ENCODE peak calls at places on chromosomes 3 and 15, in seven cellular contexts. One of them, this sample, is unnamed.

GRCh38 chr3:15207836-15208504 is 1.9 kb downstream of the CAPN7 start:
- DNase-seq in CD8-positive, alpha-beta T cell: no peak
- DNase-seq in mesenchymal stem cell: peak; percentile 53
- DNase-seq in psoas muscle: no peak
- DNase-seq in heart right ventricle: no peak
- DNase-seq in esophagus squamous epithelium: no peak
- DNase-seq in SJSA1: no peak
- DNase-seq in this sample: no peak

GRCh38 chr3:185920168-185920567 is 17.6 kb downstream of the TRA2B start:
- DNase-seq in CD8-positive, alpha-beta T cell: no peak
- DNase-seq in mesenchymal stem cell: peak; percentile 2
- DNase-seq in psoas muscle: no peak
- DNase-seq in heart right ventricle: no peak
- DNase-seq in esophagus squamous epithelium: no peak
- DNase-seq in SJSA1: no peak
- DNase-seq in this sample: no peak

GRCh38 chr3:44993471-44994205 is 17.6 kb downstream of the EXOSC7 start:
- DNase-seq in CD8-positive, alpha-beta T cell: no peak
- DNase-seq in mesenchymal stem cell: peak; percentile 73
- DNase-seq in psoas muscle: no peak
- DNase-seq in heart right ventricle: no peak
- DNase-seq in esophagus squamous epithelium: no peak
- DNase-seq in SJSA1: peak; percentile 66
- DNase-seq in this sample: no peak

GRCh38 chr3:108511055-108511454 is 659 bp upstream of the MYH15 start:
- DNase-seq in CD8-positive, alpha-beta T cell: no peak
- DNase-seq in mesenchymal stem cell: no peak
- DNase-seq in psoas muscle: no peak
- DNase-seq in heart right ventricle: no peak
- DNase-seq in esophagus squamous epithelium: no peak
- DNase-seq in SJSA1: no peak
- DNase-seq in this sample: no peak

GRCh38 chr3:143314291-143315093 is 194.9 kb downstream of the CHST2 start:
- DNase-seq in CD8-positive, alpha-beta T cell: no peak
- DNase-seq in mesenchymal stem cell: no peak
- DNase-seq in psoas muscle: no peak
- DNase-seq in heart right ventricle: no peak
- DNase-seq in esophagus squamous epithelium: no peak
- DNase-seq in SJSA1: no peak
- DNase-seq in this sample: no peak

GRCh38 chr15:83207622-83208356 is at the start of gene HDGFL3:
- DNase-seq in CD8-positive, alpha-beta T cell: peak; percentile 12
- DNase-seq in mesenchymal stem cell: peak; percentile 66
- DNase-seq in psoas muscle: peak; percentile 72
- DNase-seq in heart right ventricle: peak; percentile 62
- DNase-seq in esophagus squamous epithelium: no peak
- DNase-seq in SJSA1: peak; percentile 75
- DNase-seq in this sample: peak; percentile 27

GRCh38 chr3:123843668-123844067 is 40.5 kb downstream of the MYLK start:
- DNase-seq in CD8-positive, alpha-beta T cell: no peak
- DNase-seq in mesenchymal stem cell: peak; percentile 82
- DNase-seq in psoas muscle: no peak
- DNase-seq in heart right ventricle: no peak
- DNase-seq in esophagus squamous epithelium: no peak
- DNase-seq in SJSA1: no peak
- DNase-seq in this sample: no peak

GRCh38 chr15:80452166-80452565 is 48.0 kb downstream of the ARNT2 start:
- DNase-seq in CD8-positive, alpha-beta T cell: no peak
- DNase-seq in mesenchymal stem cell: no peak
- DNase-seq in psoas muscle: no peak
- DNase-seq in heart right ventricle: no peak
- DNase-seq in esophagus squamous epithelium: no peak
- DNase-seq in SJSA1: no peak
- DNase-seq in this sample: no peak

GRCh38 chr15:100889359-100890058 is 9.9 kb downstream of the ALDH1A3 start:
- DNase-seq in CD8-positive, alpha-beta T cell: no peak
- DNase-seq in mesenchymal stem cell: peak; percentile 38
- DNase-seq in psoas muscle: peak; percentile 78
- DNase-seq in heart right ventricle: no peak
- DNase-seq in esophagus squamous epithelium: no peak
- DNase-seq in SJSA1: peak; percentile 68
- DNase-seq in this sample: no peak

GRCh38 chr3:63644212-63644777 is 8.2 kb upstream of the SNTN start:
- DNase-seq in CD8-positive, alpha-beta T cell: no peak
- DNase-seq in mesenchymal stem cell: no peak
- DNase-seq in psoas muscle: no peak
- DNase-seq in heart right ventricle: no peak
- DNase-seq in esophagus squamous epithelium: no peak
- DNase-seq in SJSA1: no peak
- DNase-seq in this sample: no peak

GRCh38 chr15:76866008-76866407 is 39.1 kb downstream of the SCAPER start:
- DNase-seq in CD8-positive, alpha-beta T cell: no peak
- DNase-seq in mesenchymal stem cell: peak; percentile 69
- DNase-seq in psoas muscle: peak; percentile 67
- DNase-seq in heart right ventricle: no peak
- DNase-seq in esophagus squamous epithelium: no peak
- DNase-seq in SJSA1: no peak
- DNase-seq in this sample: no peak

GRCh38 chr15:40873625-40874561 is at the start of gene RHOV:
- DNase-seq in CD8-positive, alpha-beta T cell: peak; percentile 60
- DNase-seq in mesenchymal stem cell: peak; percentile 56
- DNase-seq in psoas muscle: peak; percentile 66
- DNase-seq in heart right ventricle: peak; percentile 36
- DNase-seq in esophagus squamous epithelium: no peak
- DNase-seq in SJSA1: peak; percentile 63
- DNase-seq in this sample: peak; percentile 41

GRCh38 chr3:86743233-86743632 is 247.7 kb downstream of the VGLL3 start:
- DNase-seq in CD8-positive, alpha-beta T cell: no peak
- DNase-seq in mesenchymal stem cell: no peak
- DNase-seq in psoas muscle: no peak
- DNase-seq in heart right ventricle: no peak
- DNase-seq in esophagus squamous epithelium: no peak
- DNase-seq in SJSA1: no peak
- DNase-seq in this sample: no peak

DNA sequence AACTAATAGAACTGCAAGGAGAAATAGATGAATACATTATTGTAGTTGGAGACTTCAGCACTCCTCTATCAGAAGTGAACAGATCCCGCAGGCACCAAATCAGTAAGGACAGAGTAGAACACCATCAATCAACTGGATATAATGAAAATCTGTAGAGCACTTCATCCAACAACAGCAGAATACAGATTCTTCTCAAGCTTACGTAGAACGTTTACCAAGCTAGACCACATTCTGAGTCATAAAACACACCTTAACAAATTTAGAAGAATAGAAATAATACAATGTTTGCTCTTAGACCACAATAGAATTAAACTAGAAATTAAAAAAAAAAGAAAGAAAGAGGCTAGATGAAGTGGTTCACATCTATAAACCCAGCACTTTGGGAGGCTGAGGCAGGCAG is 70.7 kb upstream of the NEDD4 start:
- DNase-seq in CD8-positive, alpha-beta T cell: no peak
- DNase-seq in mesenchymal stem cell: no peak
- DNase-seq in psoas muscle: no peak
- DNase-seq in heart right ventricle: no peak
- DNase-seq in esophagus squamous epithelium: no peak
- DNase-seq in SJSA1: no peak
- DNase-seq in this sample: no peak
- H3K27ac ChIP-seq in CD8-positive, alpha-beta T cell: no peak overlapping the region
- H3K27ac ChIP-seq in mesenchymal stem cell: no peak overlapping the region
- H3K27ac ChIP-seq in psoas muscle: no peak overlapping the region
- H3K27ac ChIP-seq in heart right ventricle: no peak overlapping the region
- H3K27ac ChIP-seq in esophagus squamous epithelium: no peak overlapping the region
- H3K27ac ChIP-seq in SJSA1: no peak overlapping the region
- H3K27ac ChIP-seq in this sample: no peak overlapping the region

GRCh38 chr15:90439946-90440345 is 51.9 kb downstream of the IQGAP1 start:
- DNase-seq in CD8-positive, alpha-beta T cell: no peak
- DNase-seq in mesenchymal stem cell: no peak
- DNase-seq in psoas muscle: no peak
- DNase-seq in heart right ventricle: no peak
- DNase-seq in esophagus squamous epithelium: no peak
- DNase-seq in SJSA1: no peak
- DNase-seq in this sample: no peak
- H3K36me3 ChIP-seq in CD8-positive, alpha-beta T cell: peaks cover 21% of the 10 kb centered on the region
- H3K36me3 ChIP-seq in mesenchymal stem cell: peaks cover 92% of the 10 kb centered on the region
- H3K36me3 ChIP-seq in psoas muscle: peaks cover 92% of the 10 kb centered on the region
- H3K36me3 ChIP-seq in heart right ventricle: peaks cover 6% of the 10 kb centered on the region
- H3K36me3 ChIP-seq in esophagus squamous epithelium: peaks cover 27% of the 10 kb centered on the region
- H3K36me3 ChIP-seq in SJSA1: peaks cover 85% of the 10 kb centered on the region
- H3K36me3 ChIP-seq in this sample: peaks cover 14% of the 10 kb centered on the region

GRCh38 chr15:49621327-49622210 is 721 bp downstream of the DTWD1 start:
- DNase-seq in CD8-positive, alpha-beta T cell: no peak
- DNase-seq in mesenchymal stem cell: peak; percentile 36
- DNase-seq in psoas muscle: no peak
- DNase-seq in heart right ventricle: no peak
- DNase-seq in esophagus squamous epithelium: no peak
- DNase-seq in SJSA1: no peak
- DNase-seq in this sample: no peak
- H3K4me3 ChIP-seq in CD8-positive, alpha-beta T cell: peak overlapping the region; percentile 71
- H3K4me3 ChIP-seq in mesenchymal stem cell: peak overlapping the region; percentile 86
- H3K4me3 ChIP-seq in psoas muscle: peak overlapping the region; percentile 83
- H3K4me3 ChIP-seq in heart right ventricle: peak overlapping the region; percentile 79
- H3K4me3 ChIP-seq in esophagus squamous epithelium: peak overlapping the region; percentile 90
- H3K4me3 ChIP-seq in SJSA1: peak overlapping the region; percentile 57
- H3K4me3 ChIP-seq in this sample: peak overlapping the region; percentile 79

DNA sequence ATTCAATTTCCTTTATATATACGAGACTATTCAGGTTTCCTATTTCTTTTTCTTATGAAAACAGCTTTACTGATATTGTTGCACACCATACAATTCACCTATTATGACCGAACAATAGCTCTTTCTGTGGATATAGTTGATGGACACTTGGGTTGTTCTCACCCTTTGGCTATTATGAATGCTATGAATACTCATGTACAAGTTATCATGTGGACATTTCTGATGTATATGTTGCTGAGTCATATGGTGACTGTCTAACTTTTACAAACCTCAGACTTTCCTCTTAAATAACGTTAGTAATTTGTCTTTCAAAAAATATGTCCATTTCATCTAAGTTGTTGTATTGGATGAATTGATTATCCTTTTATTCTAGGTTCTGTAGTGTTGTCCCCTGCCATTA is 15.7 kb upstream of the USF3 start:
- DNase-seq in CD8-positive, alpha-beta T cell: no peak
- DNase-seq in mesenchymal stem cell: no peak
- DNase-seq in psoas muscle: no peak
- DNase-seq in heart right ventricle: no peak
- DNase-seq in esophagus squamous epithelium: no peak
- DNase-seq in SJSA1: no peak
- DNase-seq in this sample: no peak
- H3K27ac ChIP-seq in CD8-positive, alpha-beta T cell: no peak overlapping the region
- H3K27ac ChIP-seq in mesenchymal stem cell: no peak overlapping the region
- H3K27ac ChIP-seq in psoas muscle: no peak overlapping the region
- H3K27ac ChIP-seq in heart right ventricle: no peak overlapping the region
- H3K27ac ChIP-seq in esophagus squamous epithelium: no peak overlapping the region
- H3K27ac ChIP-seq in SJSA1: no peak overlapping the region
- H3K27ac ChIP-seq in this sample: no peak overlapping the region

GRCh38 chr3:196756738-196757137 is 17.1 kb downstream of the PAK2 start:
- DNase-seq in CD8-positive, alpha-beta T cell: no peak
- DNase-seq in mesenchymal stem cell: no peak
- DNase-seq in psoas muscle: no peak
- DNase-seq in heart right ventricle: no peak
- DNase-seq in esophagus squamous epithelium: no peak
- DNase-seq in SJSA1: no peak
- DNase-seq in this sample: no peak
- H3K36me3 ChIP-seq in CD8-positive, alpha-beta T cell: no peaks in the 10 kb centered on the region
- H3K36me3 ChIP-seq in mesenchymal stem cell: peaks cover 29% of the 10 kb centered on the region
- H3K36me3 ChIP-seq in psoas muscle: no peaks in the 10 kb centered on the region
- H3K36me3 ChIP-seq in heart right ventricle: no peaks in the 10 kb centered on the region
- H3K36me3 ChIP-seq in esophagus squamous epithelium: no peaks in the 10 kb centered on the region
- H3K36me3 ChIP-seq in SJSA1: no peaks in the 10 kb centered on the region
- H3K36me3 ChIP-seq in this sample: peaks cover 12% of the 10 kb centered on the region

GRCh38 chr15:55353030-55353429 is 34.0 kb downstream of the PIGB start:
- DNase-seq in CD8-positive, alpha-beta T cell: no peak
- DNase-seq in mesenchymal stem cell: no peak
- DNase-seq in psoas muscle: no peak
- DNase-seq in heart right ventricle: no peak
- DNase-seq in esophagus squamous epithelium: no peak
- DNase-seq in SJSA1: no peak
- DNase-seq in this sample: no peak
- H3K4me3 ChIP-seq in CD8-positive, alpha-beta T cell: no peak overlapping the region
- H3K4me3 ChIP-seq in mesenchymal stem cell: no peak overlapping the region
- H3K4me3 ChIP-seq in psoas muscle: no peak overlapping the region
- H3K4me3 ChIP-seq in heart right ventricle: no peak overlapping the region
- H3K4me3 ChIP-seq in esophagus squamous epithelium: no peak overlapping the region
- H3K4me3 ChIP-seq in SJSA1: no peak overlapping the region
- H3K4me3 ChIP-seq in this sample: no peak overlapping the region

GRCh38 chr3:59483191-59483590 is 433.4 kb upstream of the CFAP20DC start:
- DNase-seq in CD8-positive, alpha-beta T cell: no peak
- DNase-seq in mesenchymal stem cell: no peak
- DNase-seq in psoas muscle: no peak
- DNase-seq in heart right ventricle: no peak
- DNase-seq in esophagus squamous epithelium: no peak
- DNase-seq in SJSA1: no peak
- DNase-seq in this sample: no peak

GRCh38 chr3:59486468-59486964 is 436.7 kb upstream of the CFAP20DC start:
- DNase-seq in CD8-positive, alpha-beta T cell: no peak
- DNase-seq in mesenchymal stem cell: no peak
- DNase-seq in psoas muscle: no peak
- DNase-seq in heart right ventricle: peak; percentile 17
- DNase-seq in esophagus squamous epithelium: no peak
- DNase-seq in SJSA1: no peak
- DNase-seq in this sample: no peak

GRCh38 chr3:59482001-59482400 is 432.2 kb upstream of the CFAP20DC start:
- DNase-seq in CD8-positive, alpha-beta T cell: no peak
- DNase-seq in mesenchymal stem cell: no peak
- DNase-seq in psoas muscle: no peak
- DNase-seq in heart right ventricle: no peak
- DNase-seq in esophagus squamous epithelium: no peak
- DNase-seq in SJSA1: no peak
- DNase-seq in this sample: no peak

GRCh38 chr3:59482684-59483083 is 432.9 kb upstream of the CFAP20DC start:
- DNase-seq in CD8-positive, alpha-beta T cell: no peak
- DNase-seq in mesenchymal stem cell: no peak
- DNase-seq in psoas muscle: no peak
- DNase-seq in heart right ventricle: no peak
- DNase-seq in esophagus squamous epithelium: no peak
- DNase-seq in SJSA1: no peak
- DNase-seq in this sample: no peak

DNA sequence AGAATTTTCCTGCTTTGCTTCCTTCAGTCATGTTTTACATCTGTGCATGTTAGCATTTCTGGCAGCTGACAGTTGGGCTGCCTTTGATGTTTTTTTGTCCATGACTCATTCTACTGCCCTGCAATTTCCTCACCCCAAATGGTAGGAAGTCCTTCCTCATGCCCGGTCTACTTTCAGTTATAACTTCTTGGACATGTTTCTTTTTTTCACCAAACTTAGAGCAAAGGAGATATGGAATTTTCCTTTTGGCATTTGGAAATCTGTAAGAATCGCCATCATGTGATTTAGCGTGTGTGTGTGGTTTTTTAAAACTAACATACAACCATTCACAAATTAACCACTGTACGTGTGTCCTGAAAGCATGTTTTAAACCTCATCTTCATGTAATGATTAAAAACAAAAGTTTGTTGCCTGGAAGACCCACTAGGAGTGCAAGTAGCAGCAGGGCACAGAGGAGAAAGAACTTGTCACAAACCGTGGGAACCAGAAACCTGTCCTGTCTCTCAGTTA is 430.7 kb upstream of the CFAP20DC start:
- DNase-seq in CD8-positive, alpha-beta T cell: no peak
- DNase-seq in mesenchymal stem cell: peak; percentile 73
- DNase-seq in psoas muscle: no peak
- DNase-seq in heart right ventricle: no peak
- DNase-seq in esophagus squamous epithelium: no peak
- DNase-seq in SJSA1: peak; percentile 48
- DNase-seq in this sample: no peak
- H3K27ac ChIP-seq in CD8-positive, alpha-beta T cell: no peak overlapping the region
- H3K27ac ChIP-seq in mesenchymal stem cell: peak overlapping the region; percentile 77
- H3K27ac ChIP-seq in psoas muscle: no peak overlapping the region
- H3K27ac ChIP-seq in heart right ventricle: no peak overlapping the region
- H3K27ac ChIP-seq in esophagus squamous epithelium: no peak overlapping the region
- H3K27ac ChIP-seq in SJSA1: peak overlapping the region; percentile 79
- H3K27ac ChIP-seq in this sample: no peak overlapping the region

This sample was measured in CD8-positive, alpha-beta memory T cell.